ENCODE peak calls at places on chromosome 20, in seven cellular contexts. W is left ventricle myocardium inferior, O is progenitor cell of endocrine pancreas, Z is GM13976, B is A549, X is heart right ventricle, A is iris pigment epithelial cell. R is an unnamed sample.

GRCh38 chr20:34834459-34834893 is 9.0 kb upstream of the NCOA6 start:
- DNase-seq in W (no peak), O (no peak), Z (peak), B (peak), X (no peak), A (peak), R (no peak)

GRCh38 chr20:45359069-45359405 is 3.9 kb upstream of the SYS1 start:
- DNase-seq in W (peak), O (no peak), Z (no peak), B (no peak), X (peak), A (peak), R (no peak)

GRCh38 chr20:40637176-40637575 is 51.9 kb downstream of the MAFB start:
- DNase-seq in W (no peak), O (no peak), Z (no peak), B (no peak), X (no peak), A (no peak), R (no peak)

GRCh38 chr20:36153754-36154695 is 515 bp upstream of the EPB41L1 start:
- DNase-seq in W (peak), O (peak), Z (peak), B (peak), X (peak), A (peak), R (no peak)

GRCh38 chr20:10573273-10573950 is 100.4 kb downstream of the JAG1 start:
- DNase-seq in W (no peak), O (no peak), Z (no peak), B (no peak), X (no peak), A (peak), R (no peak)

GRCh38 chr20:10381477-10381876 is 52.5 kb downstream of the MKKS start:
- DNase-seq in W (no peak), O (no peak), Z (no peak), B (no peak), X (no peak), A (no peak), R (no peak)

GRCh38 chr20:37711001-37711400 is 17.2 kb downstream of the CTNNBL1 start:
- DNase-seq in W (no peak), O (no peak), Z (no peak), B (no peak), X (no peak), A (peak), R (no peak)

GRCh38 chr20:33474097-33474846 is 15.6 kb upstream of the CBFA2T2 start:
- DNase-seq in W (no peak), O (no peak), Z (no peak), B (no peak), X (no peak), A (no peak), R (no peak)

GRCh38 chr20:22490287-22491187 is 93.8 kb downstream of the FOXA2 start:
- DNase-seq in W (no peak), O (peak), Z (no peak), B (peak), X (no peak), A (no peak), R (no peak)

GRCh38 chr20:36337886-36338285 is 31.7 kb downstream of the DLGAP4 start:
- DNase-seq in W (no peak), O (no peak), Z (no peak), B (no peak), X (no peak), A (no peak), R (no peak)

GRCh38 chr20:35820715-35821114 is 48.9 kb downstream of the PHF20 start:
- DNase-seq in W (no peak), O (no peak), Z (no peak), B (no peak), X (no peak), A (peak), R (no peak)

GRCh38 chr20:39897058-39897457 is 792.0 kb downstream of the MAFB start:
- DNase-seq in W (no peak), O (no peak), Z (no peak), B (no peak), X (no peak), A (peak), R (no peak)

GRCh38 chr20:45111285-45111684 is 3.7 kb downstream of the WFDC5 start:
- DNase-seq in W (no peak), O (no peak), Z (no peak), B (no peak), X (no peak), A (no peak), R (no peak)

GRCh38 chr20:59149678-59150504 is 13.7 kb upstream of the ZNF831 start:
- DNase-seq in W (peak), O (no peak), Z (no peak), B (no peak), X (peak), A (no peak), R (no peak)

GRCh38 chr20:39289831-39290230 is 327.7 kb downstream of the DHX35 start:
- DNase-seq in W (no peak), O (no peak), Z (no peak), B (no peak), X (no peak), A (no peak), R (no peak)

GRCh38 chr20:46139908-46140482 is 21.9 kb downstream of the CD40 start:
- DNase-seq in W (no peak), O (no peak), Z (no peak), B (no peak), X (no peak), A (no peak), R (no peak)

GRCh38 chr20:52105045-52105572 is 86.5 kb downstream of the ZFP64 start:
- DNase-seq in W (no peak), O (peak), Z (peak), B (peak), X (no peak), A (peak), R (no peak)

GRCh38 chr20:3819413-3820047 is 817 bp upstream of the AP5S1 start:
- DNase-seq in W (no peak), O (no peak), Z (no peak), B (no peak), X (peak), A (no peak), R (no peak)

GRCh38 chr20:57207251-57207650 is 59.2 kb downstream of the BMP7 start:
- DNase-seq in W (no peak), O (no peak), Z (no peak), B (no peak), X (no peak), A (no peak), R (no peak)

GRCh38 chr20:41232971-41233926 is 84.3 kb downstream of the ZHX3 start:
- DNase-seq in W (no peak), O (no peak), Z (no peak), B (peak), X (no peak), A (peak), R (no peak)

GRCh38 chr20:10492844-10493243 is 57.7 kb downstream of the SLX4IP start:
- DNase-seq in W (no peak), O (no peak), Z (no peak), B (no peak), X (no peak), A (no peak), R (no peak)

GRCh38 chr20:36218380-36219064 is 17.8 kb upstream of the AAR2 start:
- DNase-seq in W (no peak), O (no peak), Z (no peak), B (no peak), X (no peak), A (no peak), R (no peak)

GRCh38 chr20:44017905-44018683 is 103.4 kb downstream of the TOX2 start:
- DNase-seq in W (no peak), O (no peak), Z (no peak), B (peak), X (peak), A (peak), R (no peak)

GRCh38 chr20:62236674-62236996 is 1.7 kb upstream of the OSBPL2 start:
- DNase-seq in W (no peak), O (no peak), Z (no peak), B (no peak), X (no peak), A (no peak), R (no peak)

GRCh38 chr20:31606928-31607639 is 2.0 kb downstream of the ID1 start:
- DNase-seq in W (no peak), O (no peak), Z (no peak), B (peak), X (peak), A (peak), R (no peak)

GRCh38 chr20:18006684-18007083 is 37.9 kb downstream of the MGME1 start:
- DNase-seq in W (no peak), O (no peak), Z (no peak), B (no peak), X (no peak), A (no peak), R (no peak)

GRCh38 chr20:48406462-48407235 is 421.1 kb downstream of the PREX1 start:
- DNase-seq in W (no peak), O (no peak), Z (no peak), B (no peak), X (no peak), A (no peak), R (no peak)

GRCh38 chr20:61933951-61934715 is 131.5 kb downstream of the TAF4 start:
- DNase-seq in W (peak), O (no peak), Z (no peak), B (no peak), X (no peak), A (no peak), R (no peak)

GRCh38 chr20:36773123-36773547 is 428 bp downstream of the DSN1 start:
- DNase-seq in W (no peak), O (no peak), Z (no peak), B (no peak), X (no peak), A (no peak), R (no peak)

R was measured in GM12878.